ENCODE peak calls at places on chromosomes 2 and 18, in six cellular contexts. L is thoracic aorta, R is stomach, F is A549, A is cardiac muscle cell, G is H9. T is an unnamed sample. For H3K4me1 and H3K9me3, the result is how much of the 10 kb centered on the place peaks cover.

GRCh38 chr2:146143971-146144370 is 1624.1 kb upstream of the ZEB2 start:
- DNase-seq in L (no peak), F (no peak), R (no peak), G (no peak), A (no peak), T (no peak)

GRCh38 chr18:13237073-13237472 is 18.5 kb downstream of the LDLRAD4 start:
- DNase-seq in L (no peak), A (no peak), G (no peak), F (no peak), R (no peak), T (no peak)

GRCh38 chr18:48345596-48345995 is 63.6 kb downstream of the ZBTB7C start:
- DNase-seq in G (no peak), F (peak), A (no peak), R (peak), L (no peak), T (peak)

GRCh38 chr2:209771474-209772292 is at the start of gene UNC80:
- DNase-seq in R (peak), F (peak), G (peak), L (no peak), A (peak), T (peak)

GRCh38 chr2:47072018-47072691 is 83.0 kb downstream of the STPG4 start:
- DNase-seq in A (no peak), L (peak), R (no peak), G (peak), F (peak), T (peak)

GRCh38 chr2:234335676-234336228 is 161.1 kb downstream of the ARL4C start:
- DNase-seq in A (peak), L (peak), R (peak), G (no peak), F (peak), T (peak)

GRCh38 chr2:201228271-201228911 is 31.9 kb upstream of the CASP8 start:
- DNase-seq in G (no peak), A (no peak), R (no peak), L (no peak), F (no peak), T (no peak)

GRCh38 chr18:34522627-34523026 is 187.5 kb upstream of the DTNA start:
- DNase-seq in L (no peak), F (no peak), G (no peak), A (no peak), R (no peak), T (no peak)

GRCh38 chr18:26438980-26439379 is 109.4 kb downstream of the KCTD1 start:
- DNase-seq in R (no peak), G (no peak), F (no peak), A (no peak), L (no peak), T (no peak)

GRCh38 chr18:63603772-63604171 is 16.6 kb downstream of the SERPINB13 start:
- DNase-seq in L (no peak), A (no peak), R (no peak), G (no peak), F (no peak), T (no peak)

GRCh38 chr2:181784556-181784955 is 104.2 kb upstream of the NEUROD1 start:
- DNase-seq in F (peak), L (no peak), R (no peak), A (no peak), G (no peak), T (peak)

GRCh38 chr2:65920659-65921058 is 488.3 kb upstream of the SPRED2 start:
- DNase-seq in L (no peak), A (no peak), G (no peak), F (no peak), R (no peak), T (no peak)

GRCh38 chr2:116975580-116975979 is 838.9 kb upstream of the DDX18 start:
- DNase-seq in F (no peak), L (no peak), G (no peak), R (no peak), A (no peak), T (no peak)

GRCh38 chr18:34591920-34592444 is 118.1 kb upstream of the DTNA start:
- DNase-seq in L (no peak), F (no peak), G (no peak), A (no peak), R (no peak), T (no peak)

GRCh38 chr2:112566104-112566503 is 18.3 kb upstream of the CHCHD5 start:
- DNase-seq in F (peak), L (no peak), R (no peak), A (no peak), G (no peak), T (no peak)

GRCh38 chr2:111624401-111625156 is 259.4 kb downstream of the ANAPC1 start:
- DNase-seq in R (no peak), G (no peak), L (no peak), F (peak), A (no peak), T (no peak)

GRCh38 chr2:160375037-160375436 is 118.6 kb downstream of the RBMS1 start:
- DNase-seq in L (no peak), G (no peak), A (no peak), R (no peak), F (peak), T (no peak)
- H3K4me1 ChIP-seq in L (half or more), G (under half), A (half or more), R (under half), F (half or more), T (under half)

GRCh38 chr18:79898952-79899608 is 52.4 kb downstream of the SLC66A2 start:
- DNase-seq in L (no peak), F (no peak), A (no peak), G (peak), R (no peak), T (peak)
- H3K9me3 ChIP-seq in L (under half), F (under half), A (under half), G (under half), R (under half), T (half or more)

GRCh38 chr18:58051765-58052460 is 7.9 kb downstream of the NEDD4L start:
- DNase-seq in L (no peak), G (no peak), R (no peak), A (no peak), F (no peak), T (no peak)
- H3K4me1 ChIP-seq in L (under half), G (under half), R (under half), A (under half), F (under half), T (under half)

GRCh38 chr2:6845312-6845711 is 20.4 kb downstream of the CMPK2 start:
- DNase-seq in F (peak), L (no peak), G (no peak), R (no peak), A (peak), T (no peak)

GRCh38 chr2:6845903-6846302 is 19.8 kb downstream of the CMPK2 start:
- DNase-seq in G (no peak), R (no peak), F (no peak), L (no peak), A (no peak), T (no peak)

GRCh38 chr2:6846967-6847695 is 18.6 kb downstream of the CMPK2 start:
- DNase-seq in R (no peak), L (no peak), F (peak), G (no peak), A (no peak), T (no peak)

GRCh38 chr2:6846540-6846939 is 19.2 kb downstream of the CMPK2 start:
- DNase-seq in F (no peak), A (no peak), L (no peak), R (no peak), G (no peak), T (no peak)

GRCh38 chr2:6841537-6842287 is 24.0 kb downstream of the CMPK2 start:
- DNase-seq in L (no peak), G (no peak), F (no peak), A (no peak), R (no peak), T (no peak)
- H3K9me3 ChIP-seq in L (under half), G (under half), F (under half), A (under half), R (half or more), T (half or more)

T was measured in mucosa of descending colon.